ENCODE peak calls at places on chromosomes 7 and 10, in five cellular contexts. A is psoas muscle; X is CD8-positive, alpha-beta memory T cell; V is upper lobe of right lung; T is CD4-positive, CD25-positive, alpha-beta regulatory T cell. H is an unnamed sample.

GRCh38 chr7:107152011-107152410 is 16.8 kb upstream of the HBP1 start:
- DNase-seq in A (no peak), X (no peak), T (no peak), V (no peak), H (no peak)

GRCh38 chr7:55485501-55486171 is 86.7 kb downstream of the VOPP1 start:
- DNase-seq in A (no peak), T (no peak), V (no peak), X (no peak), H (no peak)

GRCh38 chr10:83881647-83882046 is 257.7 kb upstream of the GHITM start:
- DNase-seq in A (no peak), T (no peak), V (no peak), X (no peak), H (no peak)

GRCh38 chr10:76136876-76137420 is 705.5 kb downstream of the LRMDA start:
- DNase-seq in A (no peak), X (no peak), T (no peak), V (no peak), H (no peak)

GRCh38 chr7:27245798-27246691 is 3.4 kb downstream of the EVX1 start:
- DNase-seq in V (no peak), A (no peak), T (no peak), X (no peak), H (no peak)

GRCh38 chr7:78605131-78605530 is 806.6 kb downstream of the PHTF2 start:
- DNase-seq in V (no peak), A (no peak), T (no peak), X (no peak), H (no peak)

GRCh38 chr7:148753224-148753623 is 54.5 kb downstream of the CUL1 start:
- DNase-seq in T (no peak), A (no peak), V (no peak), X (no peak), H (no peak)

GRCh38 chr10:99993994-99994689 is 15.6 kb downstream of the DNMBP start:
- DNase-seq in T (peak; percentile 53), X (no peak), V (peak; percentile 65), A (peak; percentile 52), H (peak; percentile 83)

GRCh38 chr7:88669913-88670312 is 89.6 kb upstream of the ZNF804B start:
- DNase-seq in T (no peak), A (no peak), X (no peak), V (no peak), H (no peak)

GRCh38 chr7:99927536-99927935 is 1.9 kb downstream of the GJC3 start:
- DNase-seq in A (no peak), T (no peak), V (no peak), X (no peak), H (no peak)

GRCh38 chr10:70809726-70810125 is 6.0 kb upstream of the SGPL1 start:
- DNase-seq in A (no peak), V (no peak), T (no peak), X (no peak), H (no peak)

GRCh38 chr7:47380325-47381131 is 201.4 kb downstream of the TNS3 start:
- DNase-seq in V (peak; percentile 66), T (no peak), X (no peak), A (no peak), H (no peak)
- H3K4me3 ChIP-seq in V (peak overlapping the region; percentile 6), T (no peak overlapping the region), X (no peak overlapping the region), A (peak overlapping the region; percentile 36), H (peak overlapping the region; percentile 21)

DNA sequence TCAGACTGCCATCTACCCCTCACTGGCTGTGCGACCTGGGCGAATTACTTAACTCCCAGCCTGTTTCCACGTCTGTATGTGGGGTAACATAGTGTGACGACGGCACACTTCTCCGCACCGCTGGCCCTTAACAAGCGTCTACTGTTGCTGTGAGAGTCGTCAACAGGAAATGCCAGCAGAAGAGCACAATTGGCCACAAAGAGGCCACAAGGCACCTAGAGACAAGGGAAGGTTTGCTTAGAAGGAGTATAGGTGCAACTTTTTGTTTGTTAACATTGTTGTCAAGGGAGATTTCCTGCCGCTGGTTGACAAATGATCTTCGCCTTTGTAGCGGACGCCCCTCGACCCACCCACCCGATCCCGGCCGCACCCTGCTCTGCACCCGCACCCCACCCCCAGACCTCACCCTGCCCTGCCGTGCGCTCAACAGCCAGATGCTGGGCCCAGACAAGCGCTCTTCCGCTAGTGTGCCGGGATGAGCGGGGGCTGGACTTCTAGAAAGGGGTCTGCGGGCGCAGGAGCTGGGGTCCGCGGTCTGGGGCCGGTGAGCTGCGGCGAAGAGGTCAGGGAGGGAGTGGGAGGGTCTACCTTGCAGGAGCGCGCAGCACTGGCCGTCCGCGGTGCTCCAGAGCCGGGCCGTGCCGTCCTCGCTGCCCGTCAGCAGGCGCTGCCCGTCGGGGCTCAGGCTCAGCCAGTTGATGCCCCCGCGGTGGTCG is 841 bp downstream of the WDR86 start:
- DNase-seq in X (peak; percentile 73), A (no peak), V (peak; percentile 63), T (peak; percentile 36), H (no peak)
- H3K4me1 ChIP-seq in X (peaks cover 6% of the 10 kb centered on the region), A (peaks cover 10% of the 10 kb centered on the region), V (peaks cover 18% of the 10 kb centered on the region), T (peaks cover 25% of the 10 kb centered on the region), H (peaks cover 36% of the 10 kb centered on the region)

GRCh38 chr7:362416-363096 is 72.6 kb downstream of the FOXL3 start:
- DNase-seq in A (peak; percentile 14), V (peak; percentile 62), X (peak; percentile 20), T (peak; percentile 52), H (no peak)

GRCh38 chr7:361680-362415 is 71.9 kb downstream of the FOXL3 start:
- DNase-seq in X (no peak), V (peak; percentile 15), T (no peak), A (no peak), H (no peak)

GRCh38 chr7:364536-364935 is 74.6 kb downstream of the FOXL3 start:
- DNase-seq in V (peak; percentile 31), T (no peak), X (no peak), A (no peak), H (no peak)

GRCh38 chr7:365593-365992 is 75.6 kb downstream of the FOXL3 start:
- DNase-seq in V (peak; percentile 26), A (no peak), T (no peak), X (no peak), H (no peak)

GRCh38 chr7:363626-364025 is 73.7 kb downstream of the FOXL3 start:
- DNase-seq in T (no peak), X (no peak), A (peak; percentile 11), V (peak; percentile 54), H (no peak)
- H3K27me3 ChIP-seq in T (no peaks in the 10 kb centered on the region), X (no peaks in the 10 kb centered on the region), A (peaks cover 14% of the 10 kb centered on the region), V (peaks cover 18% of the 10 kb centered on the region), H (peaks cover 66% of the 10 kb centered on the region)

GRCh38 chr10:103278424-103278823 is 1.5 kb downstream of the INA start:
- DNase-seq in V (no peak), T (no peak), A (no peak), X (no peak), H (no peak)

GRCh38 chr10:103276941-103277712 is at the start of gene INA:
- DNase-seq in A (no peak), T (no peak), X (no peak), V (no peak), H (no peak)

GRCh38 chr10:103277713-103278299 is 868 bp downstream of the INA start:
- DNase-seq in V (no peak), X (no peak), A (no peak), T (no peak), H (no peak)

GRCh38 chr10:103278862-103279298 is 1.9 kb downstream of the INA start:
- DNase-seq in V (peak; percentile 70), X (no peak), A (peak; percentile 39), T (peak; percentile 15), H (no peak)

GRCh38 chr10:103276251-103276936 is 544 bp upstream of the INA start:
- DNase-seq in A (no peak), V (no peak), X (no peak), T (no peak), H (no peak)
- H3K4me3 ChIP-seq in A (peak overlapping the region; percentile 49), V (no peak overlapping the region), X (no peak overlapping the region), T (no peak overlapping the region), H (peak overlapping the region; percentile 35)

DNA sequence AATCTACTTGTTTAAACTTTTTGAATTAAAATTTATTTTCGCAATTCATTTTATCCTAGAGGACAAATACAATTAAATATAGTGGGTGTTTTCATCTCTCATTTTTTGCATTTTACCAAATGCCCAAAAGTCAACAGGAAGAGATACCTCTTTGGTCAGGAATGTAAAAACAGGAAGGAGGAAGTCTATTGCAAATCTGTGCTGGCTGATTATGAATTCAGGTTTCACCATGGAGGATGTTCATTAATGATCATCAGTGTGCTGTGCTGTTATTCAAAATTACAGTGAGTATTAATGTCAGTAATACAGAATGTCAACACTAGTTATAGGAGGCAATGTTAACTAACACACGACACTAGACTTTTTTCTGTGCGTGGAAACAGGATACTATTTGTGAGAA is 24.7 kb downstream of the EXOC6 start:
- DNase-seq in A (no peak), X (no peak), V (no peak), T (no peak), H (no peak)
- H3K4me1 ChIP-seq in A (peaks cover 15% of the 10 kb centered on the region), X (peaks cover 11% of the 10 kb centered on the region), V (peaks cover 4% of the 10 kb centered on the region), T (peaks cover 13% of the 10 kb centered on the region), H (no peaks in the 10 kb centered on the region)

GRCh38 chr7:150846291-150847115 is 5.8 kb upstream of the AOC1 start:
- DNase-seq in T (no peak), A (no peak), V (no peak), X (no peak), H (no peak)

GRCh38 chr7:150849204-150849775 is 3.0 kb upstream of the AOC1 start:
- DNase-seq in V (no peak), X (no peak), T (no peak), A (no peak), H (no peak)

GRCh38 chr7:150848561-150849115 is 3.7 kb upstream of the AOC1 start:
- DNase-seq in X (no peak), A (no peak), T (no peak), V (no peak), H (no peak)

GRCh38 chr7:150847536-150847935 is 4.8 kb upstream of the AOC1 start:
- DNase-seq in T (no peak), A (no peak), X (no peak), V (no peak), H (no peak)

GRCh38 chr7:150848111-150848510 is 4.2 kb upstream of the AOC1 start:
- DNase-seq in X (no peak), A (no peak), V (no peak), T (no peak), H (no peak)
- H3K27me3 ChIP-seq in X (peaks cover 8% of the 10 kb centered on the region), A (peaks cover 4% of the 10 kb centered on the region), V (peaks cover 17% of the 10 kb centered on the region), T (peaks cover 11% of the 10 kb centered on the region), H (no peaks in the 10 kb centered on the region)

GRCh38 chr10:74919671-74920070 is 93.3 kb downstream of the KAT6B start:
- DNase-seq in T (no peak), A (no peak), X (no peak), V (no peak), H (no peak)
- H3K4me3 ChIP-seq in T (no peak overlapping the region), A (no peak overlapping the region), X (no peak overlapping the region), V (no peak overlapping the region), H (no peak overlapping the region)

DNA sequence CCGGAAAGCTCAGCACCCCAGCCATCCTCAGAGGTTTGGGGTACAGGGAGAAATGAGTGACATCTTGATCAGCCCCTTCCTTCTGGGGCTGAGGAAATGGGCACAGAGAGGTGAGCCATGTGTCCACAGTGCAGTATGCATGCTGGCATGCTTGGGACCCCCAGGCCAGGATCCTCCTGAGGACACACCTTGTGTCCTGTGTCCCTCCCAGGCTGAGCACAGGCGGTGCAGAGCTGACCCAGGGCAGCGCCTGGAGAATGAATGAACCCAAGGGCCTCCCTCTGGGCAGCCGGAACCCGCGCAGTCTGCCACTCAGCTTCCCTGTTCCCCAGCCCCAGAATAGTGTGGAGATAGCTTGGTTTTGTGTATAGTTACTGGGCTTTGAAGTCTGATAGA is 118.8 kb downstream of the ZMIZ1 start:
- DNase-seq in A (no peak), V (no peak), T (no peak), X (no peak), H (no peak)
- H3K4me1 ChIP-seq in A (peaks cover 38% of the 10 kb centered on the region), V (peaks cover 99% of the 10 kb centered on the region), T (no peaks in the 10 kb centered on the region), X (no peaks in the 10 kb centered on the region), H (no peaks in the 10 kb centered on the region)